ENCODE peak calls at places on chromosomes 16 and 17, in ten cellular contexts. R, A, X, J, C, M, I, G, Q and O are unnamed samples.

GRCh38 chr16:17358846-17359245 is 111.9 kb downstream of the XYLT1 start:
- DNase-seq in I (peak), A (no peak), J (no peak), X (no peak), Q (no peak), C (no peak), R (peak), G (no peak), M (no peak), O (no peak)

GRCh38 chr17:43958953-43959352 is 5.2 kb upstream of the PYY start:
- DNase-seq in R (no peak), J (no peak), I (no peak), G (no peak), Q (peak), M (no peak), X (no peak), A (peak), C (no peak), O (no peak)

GRCh38 chr16:49883111-49883829 is 27.4 kb upstream of the ZNF423 start:
- DNase-seq in J (no peak), G (no peak), R (no peak), X (no peak), C (no peak), Q (no peak), M (no peak), I (no peak), A (no peak), O (no peak)

GRCh38 chr17:6070280-6070894 is at the start of gene WSCD1:
- DNase-seq in M (peak), C (peak), G (no peak), J (peak), A (no peak), X (no peak), Q (no peak), R (no peak), I (no peak), O (peak)

GRCh38 chr16:47887496-47887895 is 268.3 kb downstream of the ABCC12 start:
- DNase-seq in J (no peak), G (peak), A (peak), M (no peak), Q (peak), I (peak), R (peak), X (no peak), C (no peak), O (no peak)

GRCh38 chr17:82273327-82274133 is at the start of gene CSNK1D:
- DNase-seq in C (peak), G (peak), J (peak), Q (peak), I (peak), A (peak), X (peak), M (peak), R (peak), O (peak)

GRCh38 chr16:88764913-88765349 is 20.1 kb downstream of the PIEZO1 start:
- DNase-seq in G (no peak), C (no peak), M (no peak), A (peak), R (peak), J (peak), I (no peak), Q (peak), X (no peak), O (no peak)

GRCh38 chr17:74582633-74583032 is 9.4 kb downstream of the CD300LD start:
- DNase-seq in G (no peak), I (no peak), C (no peak), X (no peak), J (no peak), Q (no peak), R (no peak), A (no peak), M (no peak), O (no peak)

GRCh38 chr17:79042421-79043190 is 18.6 kb downstream of the C1QTNF1 start:
- DNase-seq in I (peak), A (peak), G (peak), R (no peak), X (peak), J (peak), M (peak), Q (peak), C (no peak), O (peak)

GRCh38 chr17:73589096-73589980 is 54.9 kb downstream of the SDK2 start:
- DNase-seq in A (no peak), M (no peak), J (no peak), I (no peak), X (peak), Q (no peak), G (no peak), R (no peak), C (no peak), O (no peak)

GRCh38 chr17:42414782-42415409 is 8.2 kb downstream of the CAVIN1 start:
- DNase-seq in Q (no peak), I (no peak), R (no peak), J (no peak), X (peak), C (no peak), G (no peak), M (no peak), A (no peak), O (peak)

GRCh38 chr16:28192811-28193529 is 18.8 kb downstream of the XPO6 start:
- DNase-seq in C (no peak), X (peak), J (no peak), Q (no peak), M (peak), G (no peak), A (no peak), I (no peak), R (no peak), O (peak)

GRCh38 chr17:83046759-83047478 is 32.5 kb upstream of the METRNL start:
- DNase-seq in G (no peak), X (no peak), I (no peak), R (no peak), A (no peak), M (no peak), J (no peak), C (no peak), Q (no peak), O (no peak)

GRCh38 chr17:39527220-39527813 is 66.0 kb downstream of the CDK12 start:
- DNase-seq in M (no peak), R (no peak), I (no peak), A (peak), J (no peak), X (peak), C (no peak), G (peak), Q (no peak), O (no peak)

GRCh38 chr16:82061861-82062525 is 26.9 kb downstream of the HSD17B2 start:
- DNase-seq in I (peak), A (peak), C (no peak), X (peak), G (peak), J (peak), Q (peak), R (peak), M (no peak), O (peak)

GRCh38 chr16:5045499-5046115 is 11.9 kb upstream of the NAGPA start:
- DNase-seq in M (no peak), C (no peak), X (no peak), G (no peak), J (no peak), A (no peak), Q (no peak), R (no peak), I (no peak), O (no peak)

GRCh38 chr17:43753488-43754129 is 5.0 kb downstream of the SOST start:
- DNase-seq in I (no peak), J (no peak), R (peak), A (peak), Q (peak), M (no peak), X (no peak), G (peak), C (no peak), O (peak)

GRCh38 chr16:83420206-83420760 is 387.5 kb upstream of the HSBP1 start:
- DNase-seq in X (peak), Q (peak), G (peak), M (no peak), I (peak), R (peak), A (peak), J (no peak), C (no peak), O (no peak)

GRCh38 chr16:78129349-78129748 is 29.9 kb downstream of the WWOX start:
- DNase-seq in M (no peak), G (no peak), Q (no peak), X (no peak), C (no peak), R (no peak), I (no peak), J (no peak), A (no peak), O (no peak)

GRCh38 chr17:38410201-38410600 is 18.1 kb upstream of the ARHGAP23 start:
- DNase-seq in R (no peak), G (no peak), I (no peak), Q (no peak), J (no peak), X (no peak), A (no peak), M (no peak), C (no peak), O (no peak)

GRCh38 chr16:83906690-83907089 is 7.8 kb downstream of the MLYCD start:
- DNase-seq in X (no peak), R (no peak), G (peak), I (no peak), M (no peak), C (no peak), Q (peak), A (no peak), J (no peak), O (no peak)

GRCh38 chr17:64504769-64505319 is 1.2 kb downstream of the DDX5 start:
- DNase-seq in G (peak), Q (peak), I (no peak), X (no peak), M (no peak), C (no peak), J (no peak), R (peak), A (no peak), O (no peak)

GRCh38 chr17:8991514-8992285 is 26.2 kb upstream of the PIK3R5 start:
- DNase-seq in Q (peak), G (peak), C (peak), R (peak), M (peak), A (peak), J (peak), X (peak), I (peak), O (peak)

GRCh38 chr16:58426960-58427359 is 34.7 kb downstream of the GINS3 start:
- DNase-seq in X (no peak), G (no peak), M (no peak), I (no peak), Q (no peak), C (no peak), J (no peak), R (no peak), A (no peak), O (no peak)

GRCh38 chr17:3810019-3810418 is 9.0 kb upstream of the ITGAE start:
- DNase-seq in C (no peak), M (no peak), X (no peak), Q (no peak), J (no peak), I (no peak), A (no peak), R (no peak), G (no peak), O (no peak)

GRCh38 chr16:71360378-71360777 is 1.9 kb downstream of the CALB2 start:
- DNase-seq in M (no peak), A (peak), Q (peak), J (no peak), C (no peak), R (peak), X (no peak), I (peak), G (peak), O (no peak)

GRCh38 chr17:80455328-80455710 is 21.1 kb downstream of the NPTX1 start:
- DNase-seq in X (peak), I (no peak), R (peak), A (no peak), C (peak), J (no peak), G (no peak), M (peak), Q (peak), O (peak)

GRCh38 chr17:19386974-19387920 is at the start of gene MFAP4:
- DNase-seq in M (peak), C (no peak), A (no peak), J (peak), R (peak), G (peak), I (peak), X (no peak), Q (peak), O (no peak)

GRCh38 chr17:5032865-5033264 is 2.4 kb downstream of the SLC52A1 start:
- DNase-seq in C (no peak), Q (no peak), X (no peak), R (no peak), G (no peak), I (no peak), A (no peak), J (no peak), M (no peak), O (no peak)

GRCh38 chr17:59371426-59372099 is 40.1 kb downstream of the YPEL2 start:
- DNase-seq in I (no peak), X (no peak), C (no peak), J (peak), Q (no peak), G (peak), A (no peak), R (peak), M (peak), O (no peak)

GRCh38 chr17:61410100-61410551 is 10.5 kb downstream of the TBX2 start:
- DNase-seq in R (no peak), A (no peak), J (no peak), M (no peak), G (no peak), X (no peak), I (no peak), Q (no peak), C (no peak), O (peak)

GRCh38 chr16:28974437-28975157 is at the start of gene SPNS1:
- DNase-seq in G (peak), C (peak), A (peak), M (peak), I (peak), Q (peak), J (peak), R (peak), X (peak), O (peak)

GRCh38 chr16:26749072-26749471 is 317.7 kb upstream of the C16orf82 start:
- DNase-seq in C (no peak), R (no peak), M (no peak), A (no peak), J (no peak), G (no peak), X (no peak), I (no peak), Q (no peak), O (no peak)

GRCh38 chr16:55439101-55439690 is 39.8 kb upstream of the MMP2 start:
- DNase-seq in I (no peak), R (no peak), C (no peak), Q (no peak), J (no peak), X (no peak), G (peak), A (peak), M (no peak), O (no peak)

GRCh38 chr17:82490512-82491195 is 28.9 kb upstream of the FOXK2 start:
- DNase-seq in X (peak), R (no peak), M (peak), C (no peak), J (no peak), G (no peak), I (no peak), A (no peak), Q (no peak), O (no peak)

GRCh38 chr17:15220785-15221184 is 44.3 kb downstream of the PMP22 start:
- DNase-seq in M (no peak), I (no peak), J (no peak), Q (no peak), G (peak), R (no peak), X (no peak), C (no peak), A (no peak), O (no peak)

GRCh38 chr16:4617880-4618279 is 3.2 kb upstream of the UBALD1 start:
- DNase-seq in M (no peak), X (no peak), A (no peak), I (no peak), Q (no peak), R (no peak), C (no peak), G (no peak), J (no peak), O (no peak)

GRCh38 chr17:29107933-29108805 is 65.2 kb downstream of the PIPOX start:
- DNase-seq in R (peak), G (no peak), Q (no peak), A (no peak), J (peak), M (no peak), I (no peak), X (no peak), C (no peak), O (no peak)

GRCh38 chr17:69757794-69758430 is 317.1 kb upstream of the KCNJ16 start:
- DNase-seq in A (peak), X (no peak), R (peak), C (no peak), J (no peak), G (peak), I (peak), M (no peak), Q (peak), O (no peak)

GRCh38 chr17:77649717-77650211 is 308.7 kb upstream of the TNRC6C start:
- DNase-seq in M (no peak), C (no peak), X (peak), R (peak), G (peak), I (no peak), J (no peak), Q (no peak), A (peak), O (peak)
- TF ChIP-seq CTCF in M (no peak), C (no peak), X (peak), R (no peak), G (no peak), I (no peak), J (no peak), Q (no peak), A (peak), O (peak)

DNA sequence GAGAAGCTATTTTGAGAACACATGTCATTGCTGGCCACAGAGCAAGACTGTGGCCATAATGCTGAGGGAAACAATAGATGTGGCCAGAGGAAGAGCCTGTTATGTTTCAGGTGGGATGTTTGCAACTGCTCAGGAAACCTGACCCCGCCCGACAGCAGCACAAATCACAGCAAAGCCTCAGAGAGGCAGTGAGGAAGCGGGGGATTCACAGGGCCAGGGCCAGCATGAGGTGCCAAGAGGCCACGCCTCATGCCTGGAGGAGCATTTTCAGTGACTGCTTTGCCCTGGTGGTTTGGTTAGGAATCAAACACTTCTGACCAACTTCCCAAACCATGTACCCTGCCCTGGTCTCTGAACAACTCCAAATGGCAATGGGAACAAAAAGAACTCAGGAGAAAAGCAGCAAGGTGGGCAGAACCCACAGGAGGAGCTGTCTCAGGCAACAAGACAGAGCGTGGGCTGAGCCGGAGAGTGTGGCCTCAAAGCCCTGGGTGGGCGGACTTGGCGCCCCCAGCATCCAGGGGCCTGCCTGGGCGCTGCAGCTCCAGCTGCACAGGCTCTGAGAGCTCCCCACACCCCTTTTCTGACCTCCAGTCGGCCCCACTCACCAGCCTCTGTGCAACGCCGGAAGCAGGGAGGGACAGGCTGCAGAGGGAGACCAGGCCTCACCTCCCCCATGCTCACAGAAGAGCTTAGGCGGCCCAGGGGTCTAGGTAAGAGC is 20.6 kb downstream of the HIC1 start:
- DNase-seq in A (peak), G (peak), I (no peak), X (no peak), J (no peak), M (no peak), R (peak), C (no peak), Q (peak), O (no peak)
- TF ChIP-seq CTCF in A (peak), G (no peak), I (peak), X (no peak), J (no peak), M (no peak), R (no peak), C (no peak), Q (no peak), O (no peak)

GRCh38 chr17:16945513-16946201 is 26.3 kb downstream of the TNFRSF13B start:
- DNase-seq in J (peak), R (no peak), C (no peak), Q (no peak), X (peak), A (no peak), I (no peak), G (no peak), M (no peak), O (no peak)
- TF ChIP-seq CTCF in J (no peak), R (no peak), C (no peak), Q (no peak), X (peak), A (peak), I (peak), G (no peak), M (no peak), O (no peak)

DNA sequence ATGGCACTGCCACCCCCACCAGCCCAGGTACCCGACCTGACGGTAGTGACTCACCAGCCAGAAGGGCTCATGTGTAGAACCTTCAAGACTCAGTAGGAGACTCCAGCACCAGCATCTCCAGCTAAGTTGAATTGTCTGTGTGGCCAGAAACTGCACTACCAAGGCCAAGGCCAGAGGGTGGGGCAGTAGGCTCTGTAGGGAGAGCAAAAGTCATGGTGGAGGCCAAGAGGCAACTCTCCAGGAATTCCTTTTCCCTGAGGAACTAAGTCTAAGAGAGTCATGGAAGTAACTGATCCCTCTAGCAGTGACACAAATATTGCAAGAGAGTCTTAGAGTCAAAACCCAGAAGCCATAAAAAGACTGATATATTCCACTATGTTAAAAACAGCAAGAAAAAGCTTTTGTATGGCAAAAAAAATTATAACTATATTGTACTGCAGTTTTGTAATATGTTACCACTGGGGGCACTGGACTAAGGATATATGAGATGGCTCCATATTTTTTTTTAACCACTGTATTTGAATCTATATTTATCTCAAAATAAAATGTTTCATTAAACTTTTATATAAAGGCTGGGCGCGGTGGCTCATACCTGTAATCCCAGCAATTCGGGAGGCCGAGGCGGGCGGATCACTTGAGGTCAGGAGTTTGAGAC is 30.2 kb upstream of the GUCY2D start:
- DNase-seq in X (peak), G (no peak), A (no peak), Q (no peak), J (no peak), I (no peak), M (no peak), C (no peak), R (no peak), O (no peak)
- TF ChIP-seq CTCF in X (peak), G (peak), A (peak), Q (peak), J (no peak), I (peak), M (no peak), C (no peak), R (no peak), O (no peak)